ENCODE peak calls at places on chromosomes 13 and 19, in eight cellular contexts. H, R, M, Q, X, F, O and W are unnamed samples.

GRCh38 chr19:28705008-28705407 is 507.9 kb downstream of the UQCRFS1 start:
- DNase-seq in H (peak; percentile 63), R (no peak), M (no peak), Q (peak; percentile 70), X (peak; percentile 87), F (peak; percentile 92), O (peak; percentile 62), W (no peak)

GRCh38 chr13:111879719-111880118 is 187.2 kb upstream of the SOX1 start:
- DNase-seq in H (no peak), R (no peak), M (no peak), Q (no peak), X (no peak), F (no peak), O (no peak), W (no peak)

GRCh38 chr19:55447421-55448174 is 4.5 kb upstream of the SHISA7 start:
- DNase-seq in H (peak; percentile 50), R (no peak), M (no peak), Q (no peak), X (peak; percentile 35), F (no peak), O (peak; percentile 15), W (no peak)

GRCh38 chr19:17078920-17079709 is 3.5 kb downstream of the MYO9B start:
- DNase-seq in H (no peak), R (no peak), M (no peak), Q (no peak), X (peak; percentile 16), F (no peak), O (peak; percentile 31), W (peak; percentile 44)

GRCh38 chr19:14556662-14557188 is 15.1 kb downstream of the NDUFB7 start:
- DNase-seq in H (peak; percentile 70), R (peak; percentile 76), M (peak; percentile 79), Q (peak; percentile 76), X (peak; percentile 80), F (peak; percentile 73), O (peak; percentile 77), W (peak; percentile 91)

GRCh38 chr13:78194904-78195639 is 276.4 kb upstream of the EDNRB start:
- DNase-seq in H (peak; percentile 37), R (no peak), M (no peak), Q (no peak), X (peak; percentile 16), F (peak; percentile 74), O (peak; percentile 69), W (no peak)

GRCh38 chr19:40811478-40812341 is 12.7 kb downstream of the EGLN2 start:
- DNase-seq in H (no peak), R (no peak), M (no peak), Q (no peak), X (no peak), F (no peak), O (no peak), W (no peak)

GRCh38 chr13:74774252-74774651 is 640.0 kb upstream of the KLF12 start:
- DNase-seq in H (peak; percentile 28), R (no peak), M (no peak), Q (no peak), X (peak; percentile 87), F (peak; percentile 28), O (peak; percentile 75), W (no peak)

GRCh38 chr19:30653646-30654386 is 281.6 kb downstream of the ZNF536 start:
- DNase-seq in H (no peak), R (no peak), M (no peak), Q (no peak), X (no peak), F (no peak), O (no peak), W (no peak)
- H3K4me3 ChIP-seq in H (no peak overlapping the region), R (no peak overlapping the region), M (no peak overlapping the region), Q (no peak overlapping the region), X (no peak overlapping the region), F (no peak overlapping the region), O (no peak overlapping the region), W (no peak overlapping the region)

DNA sequence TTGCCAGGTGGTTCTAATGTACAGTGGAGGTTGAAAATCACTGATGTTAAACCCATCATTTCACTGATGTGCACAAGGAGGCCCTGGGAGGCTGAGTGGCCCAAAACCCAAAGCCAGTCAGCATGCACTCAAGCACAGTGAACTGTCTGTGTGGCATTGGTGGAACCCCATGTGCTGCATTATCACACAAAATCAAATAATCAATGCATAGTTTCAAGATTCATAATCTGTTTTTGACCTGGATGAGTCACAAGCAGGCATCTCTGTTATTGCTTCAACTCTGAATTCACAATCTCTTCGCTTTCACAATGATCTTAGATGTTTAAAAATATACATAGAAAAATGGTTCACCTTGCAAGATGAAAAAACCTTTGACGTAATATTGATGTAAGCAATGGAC is 455.4 kb downstream of the IRS2 start:
- DNase-seq in H (peak; percentile 44), R (no peak), M (no peak), Q (no peak), X (peak; percentile 57), F (peak; percentile 53), O (peak; percentile 85), W (no peak)
- H3K4me3 ChIP-seq in H (no peak overlapping the region), R (no peak overlapping the region), M (no peak overlapping the region), Q (no peak overlapping the region), X (no peak overlapping the region), F (no peak overlapping the region), O (no peak overlapping the region), W (no peak overlapping the region)

GRCh38 chr13:20119960-20120359 is 40.9 kb downstream of the GJA3 start:
- DNase-seq in H (no peak), R (no peak), M (no peak), Q (no peak), X (no peak), F (no peak), O (no peak), W (peak; percentile 13)
- H3K4me3 ChIP-seq in H (no peak overlapping the region), R (no peak overlapping the region), M (peak overlapping the region; percentile 29), Q (no peak overlapping the region), X (no peak overlapping the region), F (peak overlapping the region; percentile 45), O (no peak overlapping the region), W (peak overlapping the region; percentile 67)

GRCh38 chr19:6533000-6533328 is 2.1 kb downstream of the TNFSF9 start:
- DNase-seq in H (no peak), R (no peak), M (no peak), Q (no peak), X (no peak), F (no peak), O (no peak), W (no peak)
- H3K4me3 ChIP-seq in H (no peak overlapping the region), R (peak overlapping the region; percentile 33), M (no peak overlapping the region), Q (no peak overlapping the region), X (no peak overlapping the region), F (no peak overlapping the region), O (no peak overlapping the region), W (peak overlapping the region; percentile 98)

GRCh38 chr13:35469781-35470380 is 6.6 kb downstream of the MAB21L1 start:
- DNase-seq in H (no peak), R (no peak), M (no peak), Q (peak; percentile 41), X (no peak), F (no peak), O (no peak), W (no peak)
- H3K4me3 ChIP-seq in H (no peak overlapping the region), R (no peak overlapping the region), M (peak overlapping the region; percentile 66), Q (no peak overlapping the region), X (peak overlapping the region; percentile 48), F (no peak overlapping the region), O (no peak overlapping the region), W (no peak overlapping the region)

GRCh38 chr19:10603084-10603872 is 16.2 kb upstream of the AP1M2 start:
- DNase-seq in H (no peak), R (no peak), M (peak; percentile 59), Q (peak; percentile 58), X (no peak), F (no peak), O (no peak), W (peak; percentile 90)

GRCh38 chr19:10601999-10602329 is 14.9 kb upstream of the AP1M2 start:
- DNase-seq in H (peak; percentile 39), R (no peak), M (no peak), Q (peak; percentile 24), X (no peak), F (no peak), O (no peak), W (no peak)

GRCh38 chr19:10604460-10604980 is 17.4 kb upstream of the AP1M2 start:
- DNase-seq in H (no peak), R (no peak), M (no peak), Q (no peak), X (no peak), F (no peak), O (no peak), W (peak; percentile 72)

GRCh38 chr19:10602330-10603083 is 15.4 kb upstream of the AP1M2 start:
- DNase-seq in H (no peak), R (peak; percentile 86), M (peak; percentile 81), Q (peak; percentile 60), X (peak; percentile 45), F (peak; percentile 61), O (peak; percentile 48), W (peak; percentile 87)

GRCh38 chr19:10603873-10604459 is 16.9 kb upstream of the AP1M2 start:
- DNase-seq in H (no peak), R (no peak), M (no peak), Q (peak; percentile 80), X (peak; percentile 7), F (no peak), O (no peak), W (peak; percentile 79)
- H3K4me3 ChIP-seq in H (no peak overlapping the region), R (peak overlapping the region; percentile 16), M (peak overlapping the region; percentile 98), Q (peak overlapping the region; percentile 96), X (no peak overlapping the region), F (no peak overlapping the region), O (peak overlapping the region; percentile 90), W (peak overlapping the region; percentile 98)